ENCODE peak calls at places on chromosome 10, in six cellular contexts. One of them, this sample, is unnamed.

GRCh38 chr10:46556515-46557318 is at the start of gene GPRIN2:
- DNase-seq in brain microvascular endothelial cell: no peak
- DNase-seq in GM06990: no peak
- DNase-seq in fibroblast of mammary gland: no peak
- DNase-seq in A549: no peak
- DNase-seq in colonic mucosa: peak
- DNase-seq in this sample: no peak

GRCh38 chr10:82310839-82311238 is 435.8 kb downstream of the NRG3 start:
- DNase-seq in brain microvascular endothelial cell: no peak
- DNase-seq in GM06990: no peak
- DNase-seq in fibroblast of mammary gland: no peak
- DNase-seq in A549: no peak
- DNase-seq in colonic mucosa: no peak
- DNase-seq in this sample: peak

GRCh38 chr10:119644215-119644826 is 6.9 kb upstream of the BAG3 start:
- DNase-seq in brain microvascular endothelial cell: no peak
- DNase-seq in GM06990: no peak
- DNase-seq in fibroblast of mammary gland: peak
- DNase-seq in A549: no peak
- DNase-seq in colonic mucosa: no peak
- DNase-seq in this sample: no peak

GRCh38 chr10:46530249-46531186 is 25.9 kb downstream of the GPRIN2 start:
- DNase-seq in brain microvascular endothelial cell: peak
- DNase-seq in GM06990: no peak
- DNase-seq in fibroblast of mammary gland: peak
- DNase-seq in A549: peak
- DNase-seq in colonic mucosa: no peak
- DNase-seq in this sample: peak

GRCh38 chr10:133465950-133466474 is 12.3 kb downstream of the SCART1 start:
- DNase-seq in brain microvascular endothelial cell: no peak
- DNase-seq in GM06990: no peak
- DNase-seq in fibroblast of mammary gland: no peak
- DNase-seq in A549: no peak
- DNase-seq in colonic mucosa: no peak
- DNase-seq in this sample: no peak

GRCh38 chr10:48215148-48215982 is 59.1 kb downstream of the FRMPD2 start:
- DNase-seq in brain microvascular endothelial cell: peak
- DNase-seq in GM06990: no peak
- DNase-seq in fibroblast of mammary gland: peak
- DNase-seq in A549: peak
- DNase-seq in colonic mucosa: peak
- DNase-seq in this sample: peak

GRCh38 chr10:88095291-88095721 is 231.9 kb downstream of the PTEN start:
- DNase-seq in brain microvascular endothelial cell: peak
- DNase-seq in GM06990: no peak
- DNase-seq in fibroblast of mammary gland: peak
- DNase-seq in A549: no peak
- DNase-seq in colonic mucosa: no peak
- DNase-seq in this sample: no peak

GRCh38 chr10:96814264-96814663 is 17.8 kb upstream of the LCOR start:
- DNase-seq in brain microvascular endothelial cell: peak
- DNase-seq in GM06990: no peak
- DNase-seq in fibroblast of mammary gland: peak
- DNase-seq in A549: peak
- DNase-seq in colonic mucosa: no peak
- DNase-seq in this sample: peak

GRCh38 chr10:24759706-24760105 is 36.0 kb upstream of the ARHGAP21 start:
- DNase-seq in brain microvascular endothelial cell: no peak
- DNase-seq in GM06990: no peak
- DNase-seq in fibroblast of mammary gland: no peak
- DNase-seq in A549: no peak
- DNase-seq in colonic mucosa: no peak
- DNase-seq in this sample: no peak

GRCh38 chr10:131620904-131621303 is 279.9 kb upstream of the PPP2R2D start:
- DNase-seq in brain microvascular endothelial cell: no peak
- DNase-seq in GM06990: no peak
- DNase-seq in fibroblast of mammary gland: no peak
- DNase-seq in A549: no peak
- DNase-seq in colonic mucosa: no peak
- DNase-seq in this sample: no peak

GRCh38 chr10:107031981-107032699 is 132.4 kb downstream of the SORCS1 start:
- DNase-seq in brain microvascular endothelial cell: peak
- DNase-seq in GM06990: no peak
- DNase-seq in fibroblast of mammary gland: no peak
- DNase-seq in A549: no peak
- DNase-seq in colonic mucosa: no peak
- DNase-seq in this sample: no peak

GRCh38 chr10:60335708-60336107 is 54.0 kb downstream of the ANK3 start:
- DNase-seq in brain microvascular endothelial cell: no peak
- DNase-seq in GM06990: no peak
- DNase-seq in fibroblast of mammary gland: peak
- DNase-seq in A549: peak
- DNase-seq in colonic mucosa: no peak
- DNase-seq in this sample: no peak

GRCh38 chr10:59177031-59177861 is 803 bp downstream of the PHYHIPL start:
- DNase-seq in brain microvascular endothelial cell: peak
- DNase-seq in GM06990: peak
- DNase-seq in fibroblast of mammary gland: peak
- DNase-seq in A549: peak
- DNase-seq in colonic mucosa: peak
- DNase-seq in this sample: peak

GRCh38 chr10:3805227-3805790 is 20.3 kb upstream of the KLF6 start:
- DNase-seq in brain microvascular endothelial cell: peak
- DNase-seq in GM06990: no peak
- DNase-seq in fibroblast of mammary gland: peak
- DNase-seq in A549: peak
- DNase-seq in colonic mucosa: no peak
- DNase-seq in this sample: peak

GRCh38 chr10:112394475-112394875 is 20.6 kb downstream of the ACSL5 start:
- DNase-seq in brain microvascular endothelial cell: no peak
- DNase-seq in GM06990: no peak
- DNase-seq in fibroblast of mammary gland: no peak
- DNase-seq in A549: peak
- DNase-seq in colonic mucosa: peak
- DNase-seq in this sample: no peak

GRCh38 chr10:104328916-104329710 is 9.2 kb downstream of the ITPRIP start:
- DNase-seq in brain microvascular endothelial cell: peak
- DNase-seq in GM06990: peak
- DNase-seq in fibroblast of mammary gland: peak
- DNase-seq in A549: peak
- DNase-seq in colonic mucosa: no peak
- DNase-seq in this sample: peak

GRCh38 chr10:34434119-34434594 is 380.9 kb downstream of the PARD3 start:
- DNase-seq in brain microvascular endothelial cell: peak
- DNase-seq in GM06990: no peak
- DNase-seq in fibroblast of mammary gland: peak
- DNase-seq in A549: peak
- DNase-seq in colonic mucosa: no peak
- DNase-seq in this sample: peak

GRCh38 chr10:35716776-35717175 is 74.7 kb upstream of the FZD8 start:
- DNase-seq in brain microvascular endothelial cell: no peak
- DNase-seq in GM06990: no peak
- DNase-seq in fibroblast of mammary gland: no peak
- DNase-seq in A549: peak
- DNase-seq in colonic mucosa: no peak
- DNase-seq in this sample: no peak

GRCh38 chr10:103661198-103661950 is 167.9 kb downstream of the NEURL1 start:
- DNase-seq in brain microvascular endothelial cell: peak
- DNase-seq in GM06990: no peak
- DNase-seq in fibroblast of mammary gland: peak
- DNase-seq in A549: no peak
- DNase-seq in colonic mucosa: peak
- DNase-seq in this sample: peak

GRCh38 chr10:26939290-26939956 is 78.7 kb upstream of the ABI1 start:
- DNase-seq in brain microvascular endothelial cell: no peak
- DNase-seq in GM06990: no peak
- DNase-seq in fibroblast of mammary gland: no peak
- DNase-seq in A549: no peak
- DNase-seq in colonic mucosa: no peak
- DNase-seq in this sample: no peak

GRCh38 chr10:72567884-72568283 is 58.0 kb downstream of the MICU1 start:
- DNase-seq in brain microvascular endothelial cell: no peak
- DNase-seq in GM06990: no peak
- DNase-seq in fibroblast of mammary gland: peak
- DNase-seq in A549: peak
- DNase-seq in colonic mucosa: no peak
- DNase-seq in this sample: peak

GRCh38 chr10:45000138-45000763 is 472 bp upstream of the ZNF22 start:
- DNase-seq in brain microvascular endothelial cell: peak
- DNase-seq in GM06990: no peak
- DNase-seq in fibroblast of mammary gland: peak
- DNase-seq in A549: no peak
- DNase-seq in colonic mucosa: peak
- DNase-seq in this sample: peak

GRCh38 chr10:116912162-116912561 is 62.9 kb downstream of the ENO4 start:
- DNase-seq in brain microvascular endothelial cell: no peak
- DNase-seq in GM06990: no peak
- DNase-seq in fibroblast of mammary gland: no peak
- DNase-seq in A549: no peak
- DNase-seq in colonic mucosa: no peak
- DNase-seq in this sample: no peak

GRCh38 chr10:61835069-61835908 is 66.2 kb upstream of the ARID5B start:
- DNase-seq in brain microvascular endothelial cell: peak
- DNase-seq in GM06990: peak
- DNase-seq in fibroblast of mammary gland: peak
- DNase-seq in A549: peak
- DNase-seq in colonic mucosa: no peak
- DNase-seq in this sample: peak

GRCh38 chr10:61835909-61836232 is 65.6 kb upstream of the ARID5B start:
- DNase-seq in brain microvascular endothelial cell: no peak
- DNase-seq in GM06990: no peak
- DNase-seq in fibroblast of mammary gland: peak
- DNase-seq in A549: no peak
- DNase-seq in colonic mucosa: no peak
- DNase-seq in this sample: peak

GRCh38 chr10:61837748-61838055 is 63.8 kb upstream of the ARID5B start:
- DNase-seq in brain microvascular endothelial cell: no peak
- DNase-seq in GM06990: no peak
- DNase-seq in fibroblast of mammary gland: no peak
- DNase-seq in A549: peak
- DNase-seq in colonic mucosa: no peak
- DNase-seq in this sample: no peak

GRCh38 chr10:61836233-61836887 is 65.1 kb upstream of the ARID5B start:
- DNase-seq in brain microvascular endothelial cell: no peak
- DNase-seq in GM06990: no peak
- DNase-seq in fibroblast of mammary gland: no peak
- DNase-seq in A549: no peak
- DNase-seq in colonic mucosa: no peak
- DNase-seq in this sample: peak

DNA sequence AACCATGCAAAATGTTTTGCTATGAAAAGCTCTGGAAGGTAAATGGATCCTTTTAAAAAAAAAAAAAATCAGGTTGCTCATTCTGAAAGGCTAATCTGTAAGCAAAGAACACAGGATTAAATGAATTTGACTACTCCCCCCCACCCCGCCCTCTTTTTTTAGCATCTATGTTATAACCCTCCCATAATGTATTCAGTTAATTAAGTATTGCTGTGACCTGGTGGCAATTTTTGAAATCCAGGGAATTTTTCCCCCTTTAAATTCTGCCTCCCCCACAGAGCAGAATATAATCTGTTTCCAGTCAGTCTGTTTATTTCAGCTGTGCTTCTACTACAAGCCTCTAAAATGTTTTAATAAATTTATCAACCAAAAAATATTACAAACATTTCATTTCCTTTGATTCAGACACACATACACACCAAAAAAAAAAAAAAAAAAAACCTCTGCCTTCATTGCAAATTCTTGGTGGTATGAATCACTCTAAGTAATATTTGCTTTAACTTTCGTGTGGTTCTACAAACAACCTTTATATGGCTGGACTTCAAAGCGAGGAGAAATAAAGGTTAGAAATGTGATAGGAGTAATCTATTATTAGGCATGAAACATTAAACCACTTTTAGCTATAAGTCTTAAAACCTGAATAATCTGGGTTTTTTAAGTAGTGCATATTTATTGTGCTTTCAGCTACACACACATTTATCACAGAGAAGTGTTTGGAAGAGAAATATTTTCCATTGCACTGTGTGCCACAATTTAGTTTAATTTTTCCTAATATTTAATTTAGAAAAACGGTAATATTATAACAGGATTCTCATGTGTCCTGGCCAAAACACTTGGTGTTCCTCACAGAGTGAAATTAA is 64.4 kb upstream of the ARID5B start:
- DNase-seq in brain microvascular endothelial cell: no peak
- DNase-seq in GM06990: no peak
- DNase-seq in fibroblast of mammary gland: peak
- DNase-seq in A549: peak
- DNase-seq in colonic mucosa: no peak
- DNase-seq in this sample: peak
- H3K4me3 ChIP-seq in brain microvascular endothelial cell: no peak
- H3K4me3 ChIP-seq in GM06990: no peak
- H3K4me3 ChIP-seq in fibroblast of mammary gland: no peak
- H3K4me3 ChIP-seq in A549: peak
- H3K4me3 ChIP-seq in colonic mucosa: no peak
- H3K4me3 ChIP-seq in this sample: no peak

DNA sequence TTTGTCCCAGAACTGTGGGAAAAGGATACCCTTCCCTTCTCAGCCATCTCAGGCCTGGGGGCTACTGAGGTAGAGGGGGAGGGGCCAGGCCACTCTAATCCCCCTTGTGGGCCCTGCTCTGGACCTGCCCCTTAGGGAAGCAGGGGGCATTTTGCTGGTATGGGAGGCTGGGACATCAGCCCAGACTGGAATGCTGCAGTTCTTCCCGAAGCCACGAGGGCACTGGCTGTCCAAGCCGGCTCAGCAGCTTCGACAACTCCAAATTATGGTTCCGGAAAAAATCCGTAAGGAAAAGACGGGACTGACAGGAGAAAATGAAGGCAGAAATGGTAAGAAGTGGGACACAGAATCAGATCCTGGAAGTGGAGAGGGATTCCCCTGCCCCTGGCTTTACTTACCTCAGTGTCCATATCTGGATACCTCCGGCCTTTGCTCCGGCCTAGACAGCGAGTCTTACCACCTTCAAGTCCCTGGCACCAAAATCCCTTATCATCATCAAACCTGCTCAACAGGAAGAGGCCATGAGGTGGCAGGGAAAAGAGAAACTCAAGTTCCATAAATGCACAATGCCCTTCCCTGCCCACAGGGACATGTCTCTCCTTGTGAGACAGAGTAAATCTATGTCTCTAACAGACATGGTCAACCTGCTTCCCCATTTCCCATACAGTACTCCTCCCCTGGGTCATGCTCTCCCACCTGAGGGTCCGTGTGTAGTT is 9.0 kb downstream of the NDST2 start:
- DNase-seq in brain microvascular endothelial cell: no peak
- DNase-seq in GM06990: no peak
- DNase-seq in fibroblast of mammary gland: no peak
- DNase-seq in A549: no peak
- DNase-seq in colonic mucosa: no peak
- DNase-seq in this sample: no peak
- TF ChIP-seq CTCF in brain microvascular endothelial cell: peak
- TF ChIP-seq CTCF in GM06990: no peak
- TF ChIP-seq CTCF in fibroblast of mammary gland: peak
- TF ChIP-seq CTCF in A549: no peak
- TF ChIP-seq CTCF in colonic mucosa: no peak
- TF ChIP-seq CTCF in this sample: no peak

GRCh38 chr10:54148508-54148907 is 652.5 kb downstream of the PCDH15 start:
- DNase-seq in brain microvascular endothelial cell: no peak
- DNase-seq in GM06990: no peak
- DNase-seq in fibroblast of mammary gland: no peak
- DNase-seq in A549: no peak
- DNase-seq in colonic mucosa: no peak
- DNase-seq in this sample: no peak
- H3K4me3 ChIP-seq in brain microvascular endothelial cell: no peak
- H3K4me3 ChIP-seq in GM06990: no peak
- H3K4me3 ChIP-seq in fibroblast of mammary gland: no peak
- H3K4me3 ChIP-seq in A549: no peak
- H3K4me3 ChIP-seq in colonic mucosa: no peak
- H3K4me3 ChIP-seq in this sample: no peak

GRCh38 chr10:13852872-13853271 is 266.1 kb downstream of the PRPF18 start:
- DNase-seq in brain microvascular endothelial cell: no peak
- DNase-seq in GM06990: no peak
- DNase-seq in fibroblast of mammary gland: no peak
- DNase-seq in A549: no peak
- DNase-seq in colonic mucosa: no peak
- DNase-seq in this sample: no peak
- TF ChIP-seq CTCF in brain microvascular endothelial cell: no peak
- TF ChIP-seq CTCF in GM06990: no peak
- TF ChIP-seq CTCF in fibroblast of mammary gland: no peak
- TF ChIP-seq CTCF in A549: no peak
- TF ChIP-seq CTCF in colonic mucosa: no peak
- TF ChIP-seq CTCF in this sample: no peak